ENCODE peak calls at places on chromosomes 4 and X, in eight cellular contexts. One of them, this sample, is unnamed.

GRCh38 chrX:155718964-155719586 is 106.3 kb upstream of the TMLHE start:
- DNase-seq in cardiac muscle cell: no peak
- DNase-seq in bronchial epithelial cell: peak
- DNase-seq in GM20000: no peak
- DNase-seq in ascending aorta: peak
- DNase-seq in colonic mucosa: no peak
- DNase-seq in astrocyte of the spinal cord: no peak
- DNase-seq in WTC11: no peak
- DNase-seq in this sample: no peak

GRCh38 chr4:137238456-137238855 is 293.8 kb downstream of the PCDH18 start:
- DNase-seq in GM20000: no peak
- DNase-seq in colonic mucosa: no peak
- DNase-seq in ascending aorta: no peak
- DNase-seq in cardiac muscle cell: no peak
- DNase-seq in astrocyte of the spinal cord: no peak
- DNase-seq in bronchial epithelial cell: no peak
- DNase-seq in WTC11: no peak
- DNase-seq in this sample: no peak

GRCh38 chrX:8755116-8755515 is 23.2 kb upstream of the ANOS1 start:
- DNase-seq in ascending aorta: no peak
- DNase-seq in WTC11: peak
- DNase-seq in bronchial epithelial cell: no peak
- DNase-seq in colonic mucosa: no peak
- DNase-seq in astrocyte of the spinal cord: no peak
- DNase-seq in cardiac muscle cell: no peak
- DNase-seq in GM20000: no peak
- DNase-seq in this sample: no peak

GRCh38 chr4:136867465-136867864 is 664.8 kb downstream of the PCDH18 start:
- DNase-seq in astrocyte of the spinal cord: no peak
- DNase-seq in bronchial epithelial cell: no peak
- DNase-seq in WTC11: no peak
- DNase-seq in GM20000: no peak
- DNase-seq in ascending aorta: no peak
- DNase-seq in cardiac muscle cell: no peak
- DNase-seq in colonic mucosa: no peak
- DNase-seq in this sample: no peak

GRCh38 chrX:73922856-73923429 is 359.9 kb downstream of the CHIC1 start:
- DNase-seq in cardiac muscle cell: no peak
- DNase-seq in ascending aorta: no peak
- DNase-seq in WTC11: no peak
- DNase-seq in astrocyte of the spinal cord: peak
- DNase-seq in colonic mucosa: no peak
- DNase-seq in GM20000: no peak
- DNase-seq in bronchial epithelial cell: peak
- DNase-seq in this sample: no peak

GRCh38 chr4:51842554-51843308 is at the start of gene DCUN1D4:
- DNase-seq in ascending aorta: peak
- DNase-seq in WTC11: peak
- DNase-seq in cardiac muscle cell: peak
- DNase-seq in astrocyte of the spinal cord: peak
- DNase-seq in GM20000: peak
- DNase-seq in colonic mucosa: peak
- DNase-seq in bronchial epithelial cell: peak
- DNase-seq in this sample: peak

GRCh38 chrX:26414534-26414933 is 198.6 kb downstream of the MAGEB5 start:
- DNase-seq in colonic mucosa: no peak
- DNase-seq in cardiac muscle cell: no peak
- DNase-seq in WTC11: no peak
- DNase-seq in GM20000: no peak
- DNase-seq in astrocyte of the spinal cord: no peak
- DNase-seq in bronchial epithelial cell: no peak
- DNase-seq in ascending aorta: no peak
- DNase-seq in this sample: no peak

GRCh38 chr4:26346203-26346620 is 25.4 kb downstream of the RBPJ start:
- DNase-seq in WTC11: peak
- DNase-seq in GM20000: no peak
- DNase-seq in astrocyte of the spinal cord: no peak
- DNase-seq in ascending aorta: no peak
- DNase-seq in bronchial epithelial cell: peak
- DNase-seq in cardiac muscle cell: peak
- DNase-seq in colonic mucosa: no peak
- DNase-seq in this sample: no peak

GRCh38 chr4:110544594-110544993 is 68.6 kb downstream of the ENPEP start:
- DNase-seq in astrocyte of the spinal cord: no peak
- DNase-seq in bronchial epithelial cell: no peak
- DNase-seq in ascending aorta: no peak
- DNase-seq in colonic mucosa: no peak
- DNase-seq in cardiac muscle cell: no peak
- DNase-seq in GM20000: no peak
- DNase-seq in WTC11: no peak
- DNase-seq in this sample: no peak

GRCh38 chrX:40076750-40077149 is 21.0 kb downstream of the BCOR start:
- DNase-seq in bronchial epithelial cell: no peak
- DNase-seq in WTC11: no peak
- DNase-seq in cardiac muscle cell: peak
- DNase-seq in ascending aorta: no peak
- DNase-seq in colonic mucosa: no peak
- DNase-seq in GM20000: no peak
- DNase-seq in astrocyte of the spinal cord: no peak
- DNase-seq in this sample: no peak

GRCh38 chr4:3291969-3292570 is 751 bp upstream of the RGS12 start:
- DNase-seq in astrocyte of the spinal cord: peak
- DNase-seq in GM20000: no peak
- DNase-seq in colonic mucosa: peak
- DNase-seq in cardiac muscle cell: peak
- DNase-seq in ascending aorta: peak
- DNase-seq in bronchial epithelial cell: peak
- DNase-seq in WTC11: peak
- DNase-seq in this sample: no peak

GRCh38 chr4:75542824-75543223 is 13.0 kb upstream of the ODAPH start:
- DNase-seq in GM20000: no peak
- DNase-seq in astrocyte of the spinal cord: peak
- DNase-seq in ascending aorta: no peak
- DNase-seq in cardiac muscle cell: peak
- DNase-seq in colonic mucosa: no peak
- DNase-seq in bronchial epithelial cell: peak
- DNase-seq in WTC11: no peak
- DNase-seq in this sample: no peak

GRCh38 chr4:152278505-152279301 is 257.2 kb downstream of the FBXW7 start:
- DNase-seq in WTC11: peak
- DNase-seq in ascending aorta: no peak
- DNase-seq in astrocyte of the spinal cord: no peak
- DNase-seq in colonic mucosa: peak
- DNase-seq in bronchial epithelial cell: peak
- DNase-seq in cardiac muscle cell: no peak
- DNase-seq in GM20000: peak
- DNase-seq in this sample: no peak

GRCh38 chr4:20351360-20352171 is 99.9 kb downstream of the SLIT2 start:
- DNase-seq in ascending aorta: no peak
- DNase-seq in bronchial epithelial cell: no peak
- DNase-seq in GM20000: no peak
- DNase-seq in cardiac muscle cell: no peak
- DNase-seq in colonic mucosa: no peak
- DNase-seq in astrocyte of the spinal cord: no peak
- DNase-seq in WTC11: no peak
- DNase-seq in this sample: no peak

GRCh38 chrX:77502951-77503525 is 55.8 kb downstream of the FGF16 start:
- DNase-seq in colonic mucosa: no peak
- DNase-seq in WTC11: no peak
- DNase-seq in GM20000: no peak
- DNase-seq in cardiac muscle cell: no peak
- DNase-seq in bronchial epithelial cell: no peak
- DNase-seq in ascending aorta: no peak
- DNase-seq in astrocyte of the spinal cord: no peak
- DNase-seq in this sample: no peak

GRCh38 chrX:49956313-49956712 is 33.9 kb downstream of the CLCN5 start:
- DNase-seq in astrocyte of the spinal cord: no peak
- DNase-seq in GM20000: no peak
- DNase-seq in WTC11: no peak
- DNase-seq in bronchial epithelial cell: no peak
- DNase-seq in colonic mucosa: no peak
- DNase-seq in cardiac muscle cell: no peak
- DNase-seq in ascending aorta: no peak
- DNase-seq in this sample: no peak

GRCh38 chr4:141248029-141248428 is 27.3 kb downstream of the ZNF330 start:
- DNase-seq in WTC11: no peak
- DNase-seq in colonic mucosa: no peak
- DNase-seq in ascending aorta: no peak
- DNase-seq in GM20000: no peak
- DNase-seq in cardiac muscle cell: peak
- DNase-seq in astrocyte of the spinal cord: peak
- DNase-seq in bronchial epithelial cell: no peak
- DNase-seq in this sample: no peak

GRCh38 chr4:101418055-101418454 is 70.7 kb upstream of the PPP3CA start:
- DNase-seq in ascending aorta: no peak
- DNase-seq in bronchial epithelial cell: no peak
- DNase-seq in cardiac muscle cell: peak
- DNase-seq in GM20000: peak
- DNase-seq in astrocyte of the spinal cord: peak
- DNase-seq in colonic mucosa: no peak
- DNase-seq in WTC11: no peak
- DNase-seq in this sample: peak

GRCh38 chr4:90127223-90127705 is at the start of gene CCSER1:
- DNase-seq in colonic mucosa: peak
- DNase-seq in cardiac muscle cell: peak
- DNase-seq in GM20000: peak
- DNase-seq in ascending aorta: peak
- DNase-seq in bronchial epithelial cell: peak
- DNase-seq in WTC11: peak
- DNase-seq in astrocyte of the spinal cord: peak
- DNase-seq in this sample: peak

GRCh38 chr4:23458061-23458460 is 431.8 kb downstream of the PPARGC1A start:
- DNase-seq in GM20000: no peak
- DNase-seq in cardiac muscle cell: no peak
- DNase-seq in bronchial epithelial cell: peak
- DNase-seq in ascending aorta: no peak
- DNase-seq in WTC11: no peak
- DNase-seq in astrocyte of the spinal cord: no peak
- DNase-seq in colonic mucosa: no peak
- DNase-seq in this sample: no peak

GRCh38 chr4:23456864-23457263 is 433.0 kb downstream of the PPARGC1A start:
- DNase-seq in colonic mucosa: no peak
- DNase-seq in ascending aorta: no peak
- DNase-seq in bronchial epithelial cell: no peak
- DNase-seq in GM20000: no peak
- DNase-seq in cardiac muscle cell: no peak
- DNase-seq in WTC11: no peak
- DNase-seq in astrocyte of the spinal cord: no peak
- DNase-seq in this sample: no peak

DNA sequence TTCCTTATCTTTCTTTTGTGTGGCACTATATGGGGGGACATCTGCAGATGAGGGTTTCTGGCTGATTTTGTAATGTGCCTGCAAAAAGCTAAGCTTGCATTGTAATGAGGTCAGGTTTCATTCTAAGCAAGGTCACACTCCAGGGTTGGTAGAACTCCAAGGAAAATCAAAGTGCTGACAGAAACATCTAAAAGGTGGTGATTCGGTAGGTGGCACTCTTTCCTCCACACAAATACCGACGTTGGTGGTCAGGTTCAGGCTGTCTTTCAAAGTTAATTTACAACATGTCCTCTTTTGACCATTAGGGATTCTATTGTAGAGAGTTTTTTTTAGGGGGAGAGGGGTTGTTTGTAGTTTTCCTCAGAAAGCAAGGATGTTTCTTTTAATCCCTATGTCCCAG is 434.4 kb downstream of the PPARGC1A start:
- DNase-seq in colonic mucosa: peak
- DNase-seq in ascending aorta: no peak
- DNase-seq in bronchial epithelial cell: peak
- DNase-seq in astrocyte of the spinal cord: no peak
- DNase-seq in GM20000: no peak
- DNase-seq in WTC11: peak
- DNase-seq in cardiac muscle cell: peak
- DNase-seq in this sample: no peak
- TF ChIP-seq CTCF in colonic mucosa: no peak
- TF ChIP-seq CTCF in ascending aorta: no peak
- TF ChIP-seq CTCF in bronchial epithelial cell: peak
- TF ChIP-seq CTCF in astrocyte of the spinal cord: no peak
- TF ChIP-seq CTCF in GM20000: no peak
- TF ChIP-seq CTCF in WTC11: no peak
- TF ChIP-seq CTCF in cardiac muscle cell: no peak
- TF ChIP-seq CTCF in this sample: no peak

GRCh38 chrX:135572436-135572835 is 52.0 kb downstream of the INTS6L start:
- DNase-seq in GM20000: no peak
- DNase-seq in cardiac muscle cell: peak
- DNase-seq in WTC11: no peak
- DNase-seq in bronchial epithelial cell: no peak
- DNase-seq in ascending aorta: no peak
- DNase-seq in astrocyte of the spinal cord: no peak
- DNase-seq in colonic mucosa: no peak
- DNase-seq in this sample: no peak
- TF ChIP-seq CTCF in GM20000: no peak
- TF ChIP-seq CTCF in cardiac muscle cell: peak
- TF ChIP-seq CTCF in WTC11: no peak
- TF ChIP-seq CTCF in bronchial epithelial cell: no peak
- TF ChIP-seq CTCF in ascending aorta: peak
- TF ChIP-seq CTCF in astrocyte of the spinal cord: peak
- TF ChIP-seq CTCF in colonic mucosa: no peak
- TF ChIP-seq CTCF in this sample: no peak

GRCh38 chr4:42965326-42965725 is 72.8 kb downstream of the GRXCR1 start:
- DNase-seq in ascending aorta: no peak
- DNase-seq in cardiac muscle cell: no peak
- DNase-seq in GM20000: no peak
- DNase-seq in WTC11: no peak
- DNase-seq in colonic mucosa: no peak
- DNase-seq in bronchial epithelial cell: peak
- DNase-seq in astrocyte of the spinal cord: no peak
- DNase-seq in this sample: no peak
- TF ChIP-seq CTCF in ascending aorta: no peak
- TF ChIP-seq CTCF in cardiac muscle cell: no peak
- TF ChIP-seq CTCF in GM20000: no peak
- TF ChIP-seq CTCF in WTC11: no peak
- TF ChIP-seq CTCF in colonic mucosa: no peak
- TF ChIP-seq CTCF in bronchial epithelial cell: no peak
- TF ChIP-seq CTCF in astrocyte of the spinal cord: no peak
- TF ChIP-seq CTCF in this sample: no peak

GRCh38 chr4:95362906-95363578 is 185.7 kb downstream of the UNC5C start:
- DNase-seq in astrocyte of the spinal cord: peak
- DNase-seq in colonic mucosa: peak
- DNase-seq in WTC11: peak
- DNase-seq in bronchial epithelial cell: no peak
- DNase-seq in cardiac muscle cell: peak
- DNase-seq in ascending aorta: no peak
- DNase-seq in GM20000: no peak
- DNase-seq in this sample: no peak

GRCh38 chr4:95361696-95361965 is 187.1 kb downstream of the UNC5C start:
- DNase-seq in GM20000: no peak
- DNase-seq in bronchial epithelial cell: no peak
- DNase-seq in astrocyte of the spinal cord: no peak
- DNase-seq in cardiac muscle cell: no peak
- DNase-seq in WTC11: no peak
- DNase-seq in colonic mucosa: no peak
- DNase-seq in ascending aorta: no peak
- DNase-seq in this sample: no peak

GRCh38 chr4:95363579-95363965 is 185.2 kb downstream of the UNC5C start:
- DNase-seq in GM20000: no peak
- DNase-seq in bronchial epithelial cell: no peak
- DNase-seq in colonic mucosa: no peak
- DNase-seq in astrocyte of the spinal cord: no peak
- DNase-seq in WTC11: no peak
- DNase-seq in ascending aorta: no peak
- DNase-seq in cardiac muscle cell: no peak
- DNase-seq in this sample: no peak

GRCh38 chr4:95360911-95361695 is 187.7 kb downstream of the UNC5C start:
- DNase-seq in bronchial epithelial cell: no peak
- DNase-seq in ascending aorta: no peak
- DNase-seq in GM20000: no peak
- DNase-seq in cardiac muscle cell: no peak
- DNase-seq in colonic mucosa: no peak
- DNase-seq in astrocyte of the spinal cord: no peak
- DNase-seq in WTC11: no peak
- DNase-seq in this sample: no peak

GRCh38 chr4:95362066-95362465 is 186.7 kb downstream of the UNC5C start:
- DNase-seq in WTC11: no peak
- DNase-seq in astrocyte of the spinal cord: no peak
- DNase-seq in cardiac muscle cell: no peak
- DNase-seq in colonic mucosa: no peak
- DNase-seq in bronchial epithelial cell: no peak
- DNase-seq in ascending aorta: no peak
- DNase-seq in GM20000: no peak
- DNase-seq in this sample: no peak
- TF ChIP-seq CTCF in WTC11: no peak
- TF ChIP-seq CTCF in astrocyte of the spinal cord: no peak
- TF ChIP-seq CTCF in cardiac muscle cell: no peak
- TF ChIP-seq CTCF in colonic mucosa: no peak
- TF ChIP-seq CTCF in bronchial epithelial cell: no peak
- TF ChIP-seq CTCF in ascending aorta: no peak
- TF ChIP-seq CTCF in GM20000: no peak
- TF ChIP-seq CTCF in this sample: no peak